ENCODE peak calls at places on chromosomes 4 and X, in seven cellular contexts. P is epithelial cell of esophagus; Y is memory B cell; G is T follicular helper cell; X is A549; N is progenitor cell of endocrine pancreas; C is activated CD4-positive, alpha-beta T cell treated with anti-CD3 and anti-CD28 coated beads, Interleukin-2, amount 10 ng/mL, durations not matched to agents 7 days and 5 days. R is an unnamed sample.

GRCh38 chr4:48752726-48753125 is 27.4 kb downstream of the FRYL start:
- DNase-seq in X (no peak), P (no peak), C (no peak), G (no peak), N (no peak), Y (no peak), R (no peak)

GRCh38 chrX:25016361-25016671 is 551 bp upstream of the ARX start:
- DNase-seq in N (no peak), P (no peak), X (no peak), C (no peak), Y (no peak), G (no peak), R (no peak)

GRCh38 chr4:21077967-21078366 is 377.7 kb downstream of the PACRGL start:
- DNase-seq in X (no peak), P (peak), N (no peak), G (no peak), C (no peak), Y (no peak), R (no peak)

GRCh38 chr4:106351016-106351415 is 17.6 kb downstream of the GIMD1 start:
- DNase-seq in C (no peak), N (no peak), G (no peak), Y (no peak), P (peak), X (no peak), R (no peak)

GRCh38 chrX:54492340-54492739 is 3.7 kb downstream of the FGD1 start:
- DNase-seq in N (no peak), G (no peak), C (no peak), Y (no peak), P (peak), X (no peak), R (no peak)

GRCh38 chrX:16848541-16848940 is 21.6 kb downstream of the RBBP7 start:
- DNase-seq in G (no peak), C (no peak), X (no peak), N (no peak), Y (no peak), P (no peak), R (no peak)

GRCh38 chr4:142155347-142155746 is 519.0 kb downstream of the IL15 start:
- DNase-seq in C (no peak), X (no peak), N (no peak), Y (no peak), G (no peak), P (no peak), R (no peak)

GRCh38 chr4:24228692-24229091 is 338.8 kb upstream of the PPARGC1A start:
- DNase-seq in N (no peak), P (no peak), Y (no peak), X (no peak), C (no peak), G (no peak), R (no peak)

GRCh38 chr4:88965053-88965452 is 91.9 kb downstream of the FAM13A start:
- DNase-seq in X (no peak), P (peak), G (no peak), Y (no peak), C (no peak), N (no peak), R (no peak)

GRCh38 chrX:17377047-17377692 is 2.2 kb downstream of the NHS start:
- DNase-seq in N (peak), X (peak), Y (no peak), G (no peak), P (peak), C (no peak), R (no peak)

GRCh38 chrX:100410083-100410590 is at the start of gene PCDH19:
- DNase-seq in Y (no peak), N (peak), X (peak), G (peak), C (peak), P (peak), R (no peak)

GRCh38 chr4:24850669-24851068 is 55.3 kb downstream of the SOD3 start:
- DNase-seq in N (no peak), Y (no peak), P (peak), C (no peak), G (no peak), X (peak), R (no peak)

R was measured in activated B cell treated with CpG ODN at 0.5 μM for 24 hours.